ENCODE peak calls at places on chromosomes 6 and 20, in eight cellular contexts. U is nephron progenitor cell, K is cardiac muscle cell, S is breast epithelium, D is tibial nerve, L is HCT116, Z is heart right ventricle, Y is WTC11. E is an unnamed sample.
A peak's percentile ranks its signal among the peaks of the same experiment; 100 is the strongest.

GRCh38 chr6:130525378-130525777 is 159.6 kb downstream of the TMEM200A start:
- DNase-seq in U (no peak), K (no peak), S (no peak), D (no peak), L (no peak), Z (no peak), Y (no peak), E (no peak)

GRCh38 chr6:138545621-138545980 is 46.3 kb upstream of the NHSL1 start:
- DNase-seq in U (peak; percentile 59), K (peak; percentile 89), S (no peak), D (peak; percentile 29), L (no peak), Z (peak; percentile 85), Y (peak; percentile 71), E (no peak)

GRCh38 chr20:36519944-36520343 is 21.4 kb upstream of the MYL9 start:
- DNase-seq in U (no peak), K (no peak), S (no peak), D (no peak), L (no peak), Z (no peak), Y (no peak), E (no peak)

GRCh38 chr6:111011360-111012142 is 29.7 kb downstream of the RPF2 start:
- DNase-seq in U (no peak), K (peak; percentile 67), S (no peak), D (peak; percentile 21), L (peak; percentile 19), Z (no peak), Y (no peak), E (no peak)

GRCh38 chr6:124535746-124536145 is 426.5 kb upstream of the RNF217 start:
- DNase-seq in U (peak; percentile 2), K (peak; percentile 61), S (no peak), D (no peak), L (no peak), Z (no peak), Y (no peak), E (no peak)

GRCh38 chr20:16548073-16548672 is 25.1 kb downstream of the KIF16B start:
- DNase-seq in U (no peak), K (no peak), S (no peak), D (no peak), L (no peak), Z (no peak), Y (no peak), E (no peak)

GRCh38 chr6:73157870-73158269 is 67.4 kb downstream of the KHDC1L start:
- DNase-seq in U (no peak), K (no peak), S (no peak), D (no peak), L (no peak), Z (no peak), Y (no peak), E (no peak)

GRCh38 chr6:80005406-80005805 is 957 bp downstream of the TTK start:
- DNase-seq in U (no peak), K (no peak), S (no peak), D (no peak), L (no peak), Z (no peak), Y (no peak), E (no peak)

DNA sequence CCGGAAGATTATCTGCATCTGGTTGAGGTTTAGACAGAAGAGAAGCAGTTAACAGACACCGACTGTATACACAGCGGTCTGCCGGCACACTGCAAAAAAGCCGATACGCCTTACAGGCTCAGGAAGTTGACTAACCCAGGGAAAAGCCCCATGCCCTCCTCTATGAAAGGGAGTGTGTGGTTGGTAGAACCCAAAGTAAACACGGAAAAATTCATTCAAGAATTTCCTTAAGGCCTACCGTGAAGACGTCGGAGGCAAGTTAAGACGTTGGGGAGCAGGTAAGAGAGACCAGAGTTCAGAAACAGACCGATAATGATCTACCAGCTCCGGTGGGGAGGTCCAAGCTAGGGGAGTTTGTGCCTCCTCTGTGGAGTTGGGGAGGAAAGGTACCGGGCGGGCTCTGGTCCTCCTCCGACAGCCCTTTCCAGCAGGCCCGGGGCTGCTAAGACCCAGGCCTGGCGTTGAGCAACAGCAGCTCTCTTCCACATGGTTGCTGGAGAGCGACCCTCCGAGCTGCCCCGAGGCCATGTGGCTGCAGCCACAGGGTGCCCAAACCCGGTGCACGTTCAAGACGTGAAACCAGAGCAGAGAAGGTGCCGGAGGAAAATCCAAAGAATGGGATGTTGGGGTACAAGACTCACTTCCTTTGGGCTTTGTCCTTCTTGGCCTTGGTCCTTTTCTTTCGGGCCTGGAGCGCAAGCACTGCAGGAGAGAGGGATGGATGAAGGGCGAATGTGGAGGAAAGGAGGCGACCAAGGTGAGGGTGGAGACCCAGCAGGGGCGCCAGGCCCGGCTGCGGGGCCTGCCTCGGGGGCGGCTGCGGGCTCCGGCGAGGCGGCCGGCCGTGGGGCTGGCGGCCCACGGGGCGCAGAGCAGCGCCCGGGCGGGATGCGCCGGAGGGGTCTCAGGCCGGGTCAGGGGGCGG is 809 bp downstream of the SRPK1 start:
- DNase-seq in U (peak; percentile 40), K (peak; percentile 59), S (no peak), D (no peak), L (no peak), Z (peak; percentile 16), Y (peak; percentile 38), E (peak; percentile 10)
- TF ChIP-seq CTCF in U (no peak), K (no peak), S (no peak), D (no peak), L (no peak), Z (no peak), Y (no peak), E (no peak)

DNA sequence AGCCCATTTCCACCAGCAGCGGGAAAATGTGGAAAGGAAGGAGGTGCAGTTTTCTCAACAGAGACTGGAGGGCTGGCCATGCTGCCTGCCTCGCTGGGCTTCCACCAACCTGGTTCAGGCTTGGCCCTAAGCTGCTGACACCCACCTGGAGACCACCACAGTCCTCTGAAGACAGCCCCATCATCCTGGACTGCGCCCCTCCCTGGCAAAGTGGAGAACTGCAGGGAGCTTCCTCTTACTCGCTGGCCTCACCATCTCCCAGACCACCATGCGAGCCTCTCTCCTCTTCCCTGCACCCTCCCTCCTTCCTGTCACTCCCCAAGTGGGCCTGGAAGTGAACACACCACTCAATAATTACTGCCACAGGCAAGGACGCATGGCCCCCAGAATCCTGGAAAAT is 71.5 kb downstream of the PSMG4 start:
- DNase-seq in U (no peak), K (no peak), S (no peak), D (no peak), L (no peak), Z (no peak), Y (peak; percentile 69), E (no peak)
- TF ChIP-seq CTCF in U (no peak), K (no peak), S (no peak), D (no peak), L (no peak), Z (no peak), Y (peak; percentile 57), E (no peak)

GRCh38 chr20:62562831-62563230 is 79.5 kb upstream of the SLCO4A1 start:
- DNase-seq in U (no peak), K (no peak), S (no peak), D (no peak), L (no peak), Z (no peak), Y (no peak), E (no peak)

GRCh38 chr20:62563561-62563960 is 78.7 kb upstream of the SLCO4A1 start:
- DNase-seq in U (no peak), K (no peak), S (no peak), D (no peak), L (no peak), Z (no peak), Y (no peak), E (no peak)

GRCh38 chr20:62566771-62567170 is 75.5 kb upstream of the SLCO4A1 start:
- DNase-seq in U (no peak), K (no peak), S (no peak), D (no peak), L (no peak), Z (no peak), Y (no peak), E (no peak)

GRCh38 chr20:62566266-62566665 is 76.0 kb upstream of the SLCO4A1 start:
- DNase-seq in U (no peak), K (no peak), S (no peak), D (no peak), L (no peak), Z (no peak), Y (no peak), E (no peak)

DNA sequence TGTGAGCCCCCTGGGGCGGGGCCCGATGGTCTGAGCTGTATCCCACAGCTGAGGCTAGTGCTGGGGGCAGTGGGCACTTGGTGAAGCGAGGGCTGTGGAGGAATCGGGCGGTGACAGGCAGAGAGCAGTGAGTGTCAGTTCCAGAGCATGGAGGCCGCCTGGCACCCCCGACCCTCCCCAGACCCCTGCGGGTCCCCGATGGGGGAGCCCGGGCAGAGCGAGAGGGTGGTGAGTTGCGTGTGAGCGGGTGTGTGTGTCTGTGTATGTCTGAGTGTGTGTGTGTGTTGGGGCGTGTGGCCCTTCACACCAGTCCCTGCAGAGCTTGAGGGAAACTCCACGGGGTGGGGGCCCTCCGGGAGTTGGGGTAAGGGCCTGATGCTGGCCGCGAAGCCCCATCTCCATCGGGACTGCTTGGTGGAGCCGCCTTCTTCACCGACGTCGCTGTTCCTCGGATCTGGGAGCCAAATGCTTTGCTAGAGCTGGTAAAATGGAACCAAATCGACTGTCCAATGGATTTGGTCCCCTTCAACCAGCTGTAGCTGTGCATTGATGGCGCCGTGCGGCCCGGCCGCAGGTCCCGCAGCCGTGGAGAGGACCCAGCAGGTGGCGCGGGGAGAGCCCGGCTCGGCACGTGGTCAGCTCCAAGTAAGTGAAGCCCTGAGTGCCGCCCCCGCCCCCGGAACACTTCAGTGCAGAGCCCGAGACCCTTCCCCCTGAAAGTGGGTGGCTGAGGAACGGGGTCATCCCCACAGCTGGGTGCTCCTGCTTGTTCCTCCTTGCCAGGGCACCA is 77.7 kb upstream of the SLCO4A1 start:
- DNase-seq in U (no peak), K (no peak), S (no peak), D (no peak), L (no peak), Z (no peak), Y (no peak), E (no peak)
- TF ChIP-seq CTCF in U (no peak), K (no peak), S (no peak), D (no peak), L (no peak), Z (no peak), Y (no peak), E (no peak)

GRCh38 chr6:89951574-89952360 is 57.5 kb downstream of the GJA10 start:
- DNase-seq in U (peak; percentile 20), K (peak; percentile 40), S (no peak), D (no peak), L (no peak), Z (no peak), Y (peak; percentile 50), E (no peak)
- TF ChIP-seq CTCF in U (no peak), K (no peak), S (no peak), D (no peak), L (no peak), Z (no peak), Y (no peak), E (no peak)

GRCh38 chr20:10662661-10663458 is 10.9 kb downstream of the JAG1 start:
- DNase-seq in U (no peak), K (no peak), S (no peak), D (no peak), L (no peak), Z (no peak), Y (no peak), E (no peak)

GRCh38 chr20:10666221-10667076 is 7.3 kb downstream of the JAG1 start:
- DNase-seq in U (no peak), K (no peak), S (peak; percentile 78), D (no peak), L (no peak), Z (no peak), Y (no peak), E (no peak)

GRCh38 chr20:10665791-10666190 is 8.0 kb downstream of the JAG1 start:
- DNase-seq in U (no peak), K (peak; percentile 36), S (peak; percentile 78), D (peak; percentile 52), L (no peak), Z (no peak), Y (no peak), E (no peak)

GRCh38 chr20:10667077-10667401 is 6.8 kb downstream of the JAG1 start:
- DNase-seq in U (no peak), K (no peak), S (no peak), D (no peak), L (no peak), Z (peak; percentile 60), Y (no peak), E (no peak)

GRCh38 chr20:10665027-10665561 is 8.7 kb downstream of the JAG1 start:
- DNase-seq in U (no peak), K (no peak), S (no peak), D (no peak), L (no peak), Z (no peak), Y (no peak), E (no peak)
- TF ChIP-seq CTCF in U (no peak), K (no peak), S (no peak), D (no peak), L (no peak), Z (no peak), Y (no peak), E (no peak)

E was measured in AG09319.